ENCODE peak calls at places on chromosome 9, in eight cellular contexts. E is T-helper 9 cell; S is erythroblast; M is osteocyte; N is right atrium auricular region; X is IMR-90; Q is activated naive CD4-positive, alpha-beta T cell; J is SJSA1. C is an unnamed sample.
A peak's percentile ranks its signal among the peaks of the same experiment; 100 is the strongest.

GRCh38 chr9:86262436-86262835 is 3.0 kb upstream of the C9orf153 start:
- DNase-seq in J (no peak), S (no peak), X (no peak), Q (no peak), M (no peak), N (no peak), E (no peak), C (no peak)

GRCh38 chr9:33290994-33291397 is 680 bp downstream of the NFX1 start:
- DNase-seq in J (no peak), N (no peak), Q (no peak), S (no peak), E (no peak), M (no peak), X (peak; percentile 91), C (no peak)

GRCh38 chr9:95316794-95317118 is 753 bp downstream of the FANCC start:
- DNase-seq in M (no peak), Q (no peak), X (peak; percentile 50), J (peak; percentile 90), S (peak; percentile 85), N (no peak), E (no peak), C (no peak)

GRCh38 chr9:89734561-89734960 is 129.7 kb downstream of the GADD45G start:
- DNase-seq in X (no peak), J (no peak), Q (no peak), E (no peak), S (no peak), N (no peak), M (no peak), C (no peak)

GRCh38 chr9:35729700-35730485 is 2.1 kb downstream of the TLN1 start:
- DNase-seq in E (peak; percentile 25), J (peak; percentile 68), S (peak; percentile 70), X (peak; percentile 91), Q (no peak), M (no peak), N (peak; percentile 74), C (peak; percentile 65)

GRCh38 chr9:36659500-36659899 is 86.8 kb downstream of the MELK start:
- DNase-seq in N (no peak), X (no peak), S (no peak), M (no peak), E (no peak), J (no peak), Q (no peak), C (no peak)

GRCh38 chr9:120965344-120966004 is 38.9 kb upstream of the TRAF1 start:
- DNase-seq in N (peak; percentile 74), E (no peak), S (no peak), X (no peak), Q (no peak), J (no peak), M (no peak), C (no peak)

GRCh38 chr9:111163738-111164399 is 125.6 kb upstream of the LPAR1 start:
- DNase-seq in M (no peak), E (no peak), N (no peak), S (no peak), Q (no peak), X (peak; percentile 7), J (no peak), C (no peak)

GRCh38 chr9:101409079-101409477 is 10.4 kb downstream of the ZNF189 start:
- DNase-seq in X (peak; percentile 20), Q (no peak), J (no peak), S (peak; percentile 10), E (no peak), N (no peak), M (no peak), C (no peak)

GRCh38 chr9:25716220-25716872 is 38.1 kb upstream of the TUSC1 start:
- DNase-seq in X (peak; percentile 74), S (no peak), M (no peak), N (no peak), J (no peak), E (no peak), Q (no peak), C (peak; percentile 16)

GRCh38 chr9:121138561-121138960 is 63.1 kb downstream of the RAB14 start:
- DNase-seq in Q (no peak), S (no peak), E (no peak), M (no peak), J (no peak), N (no peak), X (no peak), C (no peak)

GRCh38 chr9:73714294-73714693 is 562.6 kb downstream of the ANXA1 start:
- DNase-seq in J (no peak), S (no peak), N (no peak), E (no peak), X (no peak), M (no peak), Q (no peak), C (no peak)

GRCh38 chr9:37486256-37486615 is 488 bp downstream of the POLR1E start:
- DNase-seq in E (no peak), J (no peak), S (no peak), M (no peak), X (no peak), N (no peak), Q (no peak), C (no peak)

GRCh38 chr9:15192856-15193255 is 114.2 kb downstream of the TTC39B start:
- DNase-seq in E (no peak), N (no peak), M (no peak), Q (no peak), S (no peak), J (no peak), X (no peak), C (no peak)

GRCh38 chr9:115200711-115201505 is 83.0 kb upstream of the TNC start:
- DNase-seq in M (no peak), X (peak; percentile 16), J (no peak), N (no peak), S (no peak), Q (no peak), E (no peak), C (no peak)

GRCh38 chr9:69086312-69086711 is 50.8 kb downstream of the FXN start:
- DNase-seq in E (no peak), N (no peak), X (no peak), S (no peak), M (no peak), Q (no peak), J (no peak), C (no peak)

GRCh38 chr9:3912260-3912659 is 386.5 kb upstream of the RFX3 start:
- DNase-seq in E (no peak), M (no peak), S (no peak), J (no peak), Q (no peak), X (no peak), N (no peak), C (no peak)

GRCh38 chr9:14283276-14283675 is 30.7 kb downstream of the NFIB start:
- DNase-seq in Q (no peak), E (no peak), M (no peak), N (no peak), J (no peak), S (no peak), X (no peak), C (no peak)

GRCh38 chr9:130692365-130692764 is 1.2 kb upstream of the EXOSC2 start:
- DNase-seq in Q (no peak), M (no peak), X (no peak), S (peak; percentile 76), J (no peak), N (no peak), E (no peak), C (no peak)

GRCh38 chr9:120396926-120397325 is 183.0 kb downstream of the CDK5RAP2 start:
- DNase-seq in S (no peak), N (no peak), E (no peak), J (no peak), M (no peak), Q (no peak), X (no peak), C (no peak)

GRCh38 chr9:130282000-130282700 is 16.6 kb downstream of the HMCN2 start:
- DNase-seq in J (no peak), E (no peak), X (no peak), M (no peak), Q (no peak), N (no peak), S (no peak), C (no peak)

GRCh38 chr9:34428325-34428958 is 29.9 kb downstream of the FAM219A start:
- DNase-seq in M (no peak), J (no peak), S (no peak), N (no peak), X (peak; percentile 60), Q (no peak), E (no peak), C (no peak)

GRCh38 chr9:89850633-89851325 is 246.0 kb downstream of the GADD45G start:
- DNase-seq in Q (no peak), J (no peak), X (peak; percentile 34), N (peak; percentile 63), M (no peak), S (no peak), E (no peak), C (no peak)

GRCh38 chr9:12696931-12697622 is 3.9 kb downstream of the TYRP1 start:
- DNase-seq in M (no peak), J (no peak), Q (no peak), E (no peak), N (no peak), X (no peak), S (no peak), C (no peak)

GRCh38 chr9:134025606-134026541 is 593 bp downstream of the BRD3OS start:
- DNase-seq in M (peak; percentile 84), J (no peak), E (peak; percentile 25), Q (no peak), N (no peak), S (peak; percentile 44), X (peak; percentile 41), C (no peak)

GRCh38 chr9:136527721-136528710 is 17.8 kb downstream of the NOTCH1 start:
- DNase-seq in M (no peak), N (no peak), S (no peak), E (no peak), J (no peak), Q (no peak), X (no peak), C (no peak)

GRCh38 chr9:121447341-121447834 is 52.3 kb downstream of the GGTA1 start:
- DNase-seq in M (no peak), E (no peak), J (no peak), X (peak; percentile 76), S (no peak), N (no peak), Q (no peak), C (peak; percentile 31)

GRCh38 chr9:128552744-128553221 is 396 bp downstream of the SPTAN1 start:
- DNase-seq in S (no peak), Q (no peak), M (peak; percentile 86), E (peak; percentile 43), N (no peak), X (no peak), J (peak; percentile 46), C (no peak)

GRCh38 chr9:79581794-79582193 is 10.0 kb downstream of the TLE4 start:
- DNase-seq in J (peak; percentile 77), Q (no peak), X (peak; percentile 94), S (peak; percentile 23), M (no peak), E (peak; percentile 16), N (no peak), C (peak; percentile 56)

GRCh38 chr9:5941214-5941613 is 50.5 kb downstream of the MLANA start:
- DNase-seq in X (no peak), M (no peak), E (no peak), N (no peak), J (no peak), S (no peak), Q (no peak), C (no peak)

GRCh38 chr9:20835364-20836286 is 151.6 kb downstream of the FOCAD start:
- DNase-seq in S (no peak), X (peak; percentile 59), J (no peak), Q (no peak), M (no peak), E (no peak), N (no peak), C (no peak)

GRCh38 chr9:129675656-129676055 is 10.2 kb downstream of the PRRX2 start:
- DNase-seq in M (no peak), X (no peak), S (no peak), N (no peak), Q (no peak), E (no peak), J (no peak), C (no peak)

GRCh38 chr9:98087420-98088354 is 31.2 kb downstream of the NANS start:
- DNase-seq in J (no peak), E (no peak), N (no peak), Q (no peak), X (peak; percentile 20), S (peak; percentile 80), M (no peak), C (no peak)

GRCh38 chr9:130575514-130575913 is 3.9 kb upstream of the FUBP3 start:
- DNase-seq in N (no peak), Q (no peak), S (no peak), M (no peak), X (no peak), E (no peak), J (no peak), C (no peak)

C was measured in AG09319.